ENCODE peak calls at places on chromosomes 6 and 20, in nine cellular contexts. E, L, C, J, X, T, B, F and S are unnamed samples.

GRCh38 chr6:38415231-38416005 is 224.3 kb downstream of the BTBD9 start:
- DNase-seq in E (no peak), L (no peak), C (no peak), J (peak), X (no peak), T (peak), B (no peak), F (no peak), S (no peak)

GRCh38 chr6:145194389-145194788 is 540.9 kb downstream of the EPM2A start:
- DNase-seq in E (no peak), L (no peak), C (no peak), J (no peak), X (no peak), T (no peak), B (no peak), F (no peak), S (no peak)

GRCh38 chr20:42747765-42748411 is 441.8 kb downstream of the PTPRT start:
- DNase-seq in E (no peak), L (no peak), C (no peak), J (no peak), X (no peak), T (no peak), B (no peak), F (no peak), S (no peak)

GRCh38 chr20:34365765-34366213 is 2.7 kb downstream of the ITCH start:
- DNase-seq in E (no peak), L (no peak), C (no peak), J (no peak), X (peak), T (no peak), B (no peak), F (no peak), S (no peak)

GRCh38 chr20:51412333-51412761 is 130.2 kb downstream of the NFATC2 start:
- DNase-seq in E (no peak), L (no peak), C (peak), J (peak), X (no peak), T (peak), B (no peak), F (peak), S (peak)

GRCh38 chr6:148140772-148141557 is 201.7 kb upstream of the SASH1 start:
- DNase-seq in E (peak), L (no peak), C (no peak), J (peak), X (no peak), T (no peak), B (no peak), F (no peak), S (no peak)

GRCh38 chr6:169341706-169342105 is 88.1 kb upstream of the THBS2 start:
- DNase-seq in E (no peak), L (no peak), C (no peak), J (no peak), X (no peak), T (no peak), B (no peak), F (no peak), S (no peak)

GRCh38 chr20:36885355-36885754 is 9.4 kb downstream of the TLDC2 start:
- DNase-seq in E (peak), L (no peak), C (no peak), J (peak), X (no peak), T (no peak), B (no peak), F (no peak), S (no peak)

GRCh38 chr6:122772724-122773123 is 6.8 kb upstream of the FABP7 start:
- DNase-seq in E (no peak), L (no peak), C (no peak), J (no peak), X (no peak), T (no peak), B (no peak), F (no peak), S (no peak)

GRCh38 chr6:122766256-122766655 is 13.3 kb upstream of the FABP7 start:
- DNase-seq in E (no peak), L (no peak), C (no peak), J (no peak), X (no peak), T (no peak), B (no peak), F (no peak), S (no peak)

GRCh38 chr6:122775975-122776374 is 3.5 kb upstream of the FABP7 start:
- DNase-seq in E (no peak), L (no peak), C (no peak), J (no peak), X (no peak), T (no peak), B (no peak), F (no peak), S (no peak)

GRCh38 chr6:122770835-122771601 is 8.5 kb upstream of the FABP7 start:
- DNase-seq in E (no peak), L (no peak), C (no peak), J (no peak), X (no peak), T (no peak), B (no peak), F (no peak), S (no peak)
- H3K4me3 ChIP-seq in E (no peak), L (no peak), C (no peak), J (no peak), X (no peak), T (no peak), B (no peak), F (no peak), S (no peak)

DNA sequence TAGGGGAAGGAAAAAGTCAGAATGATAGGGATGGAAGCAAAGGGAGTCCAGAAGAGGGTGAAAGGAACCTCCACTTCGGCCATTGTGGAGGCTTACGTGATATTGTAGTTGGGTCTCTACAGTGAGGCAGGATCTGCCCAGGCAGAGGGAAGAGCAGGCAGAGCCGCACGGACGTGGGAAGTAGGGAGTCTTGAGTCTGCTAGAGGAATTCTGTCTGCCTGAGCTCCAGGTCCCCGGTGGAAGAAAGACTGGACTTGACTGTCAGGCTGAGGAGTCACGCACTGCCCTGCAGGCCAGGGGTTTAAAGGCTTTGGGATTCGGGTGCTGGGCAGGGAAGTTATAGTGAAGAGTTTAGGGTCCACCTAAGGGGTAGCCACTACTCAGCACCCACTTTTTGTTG is 16.4 kb downstream of the TGM6 start:
- DNase-seq in E (no peak), L (no peak), C (no peak), J (no peak), X (no peak), T (no peak), B (no peak), F (no peak), S (no peak)
- H3K4me3 ChIP-seq in E (no peak), L (no peak), C (no peak), J (no peak), X (no peak), T (no peak), B (no peak), F (no peak), S (no peak)

GRCh38 chr6:31742894-31743293 is 3.1 kb downstream of the MSH5 start:
- DNase-seq in E (no peak), L (no peak), C (no peak), J (no peak), X (no peak), T (no peak), B (no peak), F (no peak), S (no peak)
- H3K4me3 ChIP-seq in E (no peak), L (no peak), C (no peak), J (no peak), X (no peak), T (no peak), B (no peak), F (no peak), S (no peak)

GRCh38 chr6:87923389-87924050 is 124.1 kb upstream of the SPACA1 start:
- DNase-seq in E (no peak), L (no peak), C (no peak), J (no peak), X (no peak), T (no peak), B (no peak), F (no peak), S (no peak)

GRCh38 chr6:87921034-87921433 is 126.6 kb upstream of the SPACA1 start:
- DNase-seq in E (no peak), L (no peak), C (no peak), J (no peak), X (no peak), T (no peak), B (no peak), F (no peak), S (no peak)

GRCh38 chr6:87922947-87923330 is 124.7 kb upstream of the SPACA1 start:
- DNase-seq in E (no peak), L (no peak), C (no peak), J (no peak), X (peak), T (no peak), B (no peak), F (no peak), S (no peak)

GRCh38 chr6:87920245-87920644 is 127.4 kb upstream of the SPACA1 start:
- DNase-seq in E (no peak), L (no peak), C (no peak), J (no peak), X (no peak), T (no peak), B (no peak), F (no peak), S (no peak)

GRCh38 chr6:87922191-87922946 is 125.3 kb upstream of the SPACA1 start:
- DNase-seq in E (no peak), L (no peak), C (no peak), J (no peak), X (peak), T (no peak), B (no peak), F (no peak), S (no peak)
- H3K4me3 ChIP-seq in E (no peak), L (no peak), C (no peak), J (no peak), X (no peak), T (no peak), B (no peak), F (no peak), S (no peak)

DNA sequence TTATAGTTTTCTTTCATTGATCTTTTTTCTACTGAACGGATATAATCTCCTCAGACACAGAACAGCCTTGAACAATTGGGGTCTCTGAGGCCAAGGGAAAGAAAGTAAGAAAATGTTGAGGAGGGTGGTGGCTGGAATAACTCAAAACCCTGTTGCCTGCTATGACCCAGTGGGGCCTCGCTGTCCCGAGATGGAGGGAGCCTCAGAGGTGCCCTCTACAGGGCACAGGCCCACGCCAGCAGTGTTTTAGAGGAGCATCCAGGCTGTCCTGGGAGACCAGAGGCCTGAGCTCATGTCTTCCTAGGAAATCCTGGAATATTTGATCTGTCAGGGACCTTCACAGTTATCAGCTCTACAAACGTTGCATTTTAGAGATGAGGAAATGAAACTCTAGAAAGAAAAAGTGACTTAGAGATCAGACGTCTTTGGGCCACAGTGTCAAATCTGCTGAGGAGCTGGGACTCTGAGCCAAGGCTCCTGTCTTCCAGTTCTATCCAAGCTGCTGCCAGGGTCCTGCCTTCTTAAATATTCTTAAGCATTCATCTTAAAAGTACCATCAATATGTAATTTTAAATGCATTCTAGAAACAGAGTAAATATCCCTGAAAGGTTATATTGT is 26.3 kb downstream of the ALDH5A1 start:
- DNase-seq in E (peak), L (no peak), C (peak), J (peak), X (peak), T (peak), B (peak), F (peak), S (peak)
- H3K4me3 ChIP-seq in E (no peak), L (no peak), C (no peak), J (no peak), X (no peak), T (no peak), B (no peak), F (no peak), S (no peak)

GRCh38 chr6:17280138-17280537 is 1.0 kb upstream of the RBM24 start:
- DNase-seq in E (no peak), L (no peak), C (no peak), J (peak), X (no peak), T (no peak), B (no peak), F (no peak), S (no peak)

GRCh38 chr6:17276766-17277165 is 4.4 kb upstream of the RBM24 start:
- DNase-seq in E (no peak), L (no peak), C (no peak), J (peak), X (no peak), T (peak), B (no peak), F (peak), S (peak)

GRCh38 chr6:17277256-17277655 is 3.9 kb upstream of the RBM24 start:
- DNase-seq in E (no peak), L (no peak), C (no peak), J (peak), X (no peak), T (no peak), B (no peak), F (no peak), S (no peak)

GRCh38 chr6:17280552-17281090 is 540 bp upstream of the RBM24 start:
- DNase-seq in E (no peak), L (no peak), C (peak), J (peak), X (no peak), T (no peak), B (no peak), F (peak), S (peak)

DNA sequence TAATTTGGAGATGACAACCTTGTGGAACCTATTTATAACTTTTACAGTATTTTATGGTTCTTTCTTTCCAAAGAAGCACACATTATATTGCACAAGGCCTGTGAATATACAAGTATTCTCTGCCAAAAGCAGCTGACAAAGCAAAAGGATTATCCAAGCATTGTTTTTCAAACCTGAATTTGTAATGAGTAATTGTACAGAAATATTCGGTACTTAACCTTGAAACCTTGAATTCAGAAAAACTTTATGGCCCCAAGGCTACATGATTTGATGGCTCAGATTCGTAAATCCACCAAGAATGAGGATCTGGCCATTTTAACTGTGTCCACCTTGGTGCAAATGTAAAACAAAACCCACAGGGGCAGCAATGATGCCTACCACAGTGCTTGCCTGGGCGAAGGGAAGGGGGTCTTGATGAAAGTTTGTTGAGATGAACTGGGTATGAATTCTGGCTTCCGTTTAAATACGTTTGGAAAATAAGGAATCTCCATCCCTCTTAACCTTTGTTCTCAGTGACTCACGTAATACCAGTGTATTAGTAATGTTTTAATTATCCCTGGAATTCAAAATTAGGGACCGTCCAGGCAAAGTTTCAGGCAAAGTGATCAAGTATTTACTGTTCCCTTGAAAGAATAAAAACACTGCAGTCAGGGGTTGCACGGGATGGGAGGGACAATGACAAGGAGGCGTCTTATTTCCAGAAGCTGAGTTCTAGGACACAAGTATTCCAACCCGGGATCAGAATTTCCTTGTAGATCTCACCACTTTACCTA is 2.7 kb upstream of the RBM24 start:
- DNase-seq in E (no peak), L (peak), C (no peak), J (peak), X (no peak), T (peak), B (no peak), F (no peak), S (no peak)
- H3K4me3 ChIP-seq in E (peak), L (no peak), C (peak), J (peak), X (no peak), T (no peak), B (no peak), F (peak), S (no peak)

GRCh38 chr6:45464685-45465084 is 87.0 kb upstream of the SUPT3H start:
- DNase-seq in E (no peak), L (no peak), C (no peak), J (no peak), X (no peak), T (no peak), B (no peak), F (no peak), S (no peak)

GRCh38 chr6:45458672-45459071 is 80.9 kb upstream of the SUPT3H start:
- DNase-seq in E (no peak), L (no peak), C (no peak), J (no peak), X (no peak), T (no peak), B (no peak), F (no peak), S (no peak)

GRCh38 chr6:45460166-45460565 is 82.4 kb upstream of the SUPT3H start:
- DNase-seq in E (no peak), L (no peak), C (no peak), J (no peak), X (no peak), T (no peak), B (no peak), F (no peak), S (no peak)

GRCh38 chr6:45461486-45461885 is 83.8 kb upstream of the SUPT3H start:
- DNase-seq in E (no peak), L (no peak), C (no peak), J (peak), X (no peak), T (no peak), B (no peak), F (no peak), S (no peak)

DNA sequence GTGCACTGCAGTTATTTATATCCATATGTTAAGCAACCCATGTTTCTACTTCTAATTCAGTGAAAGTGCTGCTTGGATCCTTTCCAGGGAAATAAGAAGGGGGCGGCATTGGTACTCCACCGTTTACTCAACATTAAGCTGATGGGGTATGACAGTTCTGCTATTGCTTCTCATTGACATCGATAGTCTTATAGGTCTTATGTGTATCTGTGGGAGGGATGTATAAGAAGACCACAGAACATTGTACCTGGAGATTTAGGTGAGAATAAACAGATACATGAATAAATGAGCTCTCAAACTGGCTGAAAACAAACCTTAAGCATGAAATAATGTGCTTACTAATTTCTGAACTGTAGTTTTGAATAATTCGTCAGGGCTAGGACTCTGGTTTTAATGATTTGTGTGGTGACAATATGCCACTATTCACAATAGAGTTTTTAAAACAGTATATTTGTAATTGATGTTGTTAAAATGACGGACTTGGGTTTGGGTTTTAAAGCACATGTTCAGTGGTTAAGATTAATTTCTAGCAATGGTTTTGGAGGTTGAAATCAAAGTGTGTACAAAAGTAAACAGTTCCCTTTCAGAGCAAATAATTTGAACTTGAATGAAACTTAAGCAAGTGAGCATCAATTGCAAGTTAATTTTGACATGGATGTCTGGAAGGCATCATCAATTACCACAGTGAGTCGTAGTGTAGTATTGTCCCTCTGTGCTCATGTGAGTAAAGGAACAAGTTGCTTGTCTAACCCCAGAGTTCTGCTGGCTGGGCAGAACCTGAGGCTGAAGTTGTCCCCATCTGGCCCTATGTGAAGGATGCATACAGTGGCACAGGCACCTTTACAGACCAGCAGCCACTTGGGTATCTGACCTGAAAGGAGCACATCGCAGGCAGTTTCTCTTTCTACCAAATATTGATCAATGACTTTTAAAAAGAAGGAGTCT is 84.7 kb upstream of the SUPT3H start:
- DNase-seq in E (no peak), L (no peak), C (no peak), J (no peak), X (no peak), T (no peak), B (no peak), F (no peak), S (no peak)
- H3K4me3 ChIP-seq in E (no peak), L (no peak), C (no peak), J (no peak), X (no peak), T (no peak), B (no peak), F (no peak), S (no peak)

DNA sequence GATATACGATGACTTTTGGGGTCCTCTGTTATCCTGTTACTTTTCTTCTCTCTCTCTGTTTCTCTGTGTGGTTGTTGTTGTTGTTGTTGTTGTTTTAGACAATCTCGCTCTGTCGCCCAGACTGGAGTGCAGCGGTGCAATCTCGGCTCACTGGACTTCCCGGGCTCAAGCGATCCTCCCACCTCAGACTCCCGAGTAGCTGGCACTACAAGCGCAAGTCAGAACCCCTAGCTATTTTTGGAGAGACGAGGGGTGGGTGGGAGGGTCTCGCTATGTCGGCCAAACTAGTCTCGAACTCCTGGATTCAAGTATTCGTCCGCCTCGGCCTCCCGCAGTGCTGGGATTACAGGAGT is 19.1 kb upstream of the ABT1 start:
- DNase-seq in E (no peak), L (no peak), C (no peak), J (no peak), X (no peak), T (no peak), B (no peak), F (no peak), S (no peak)
- H3K4me3 ChIP-seq in E (peak), L (peak), C (peak), J (peak), X (peak), T (peak), B (peak), F (peak), S (peak)